ENCODE peak calls at places on chromosomes 4 and X, in seven cellular contexts. A, L, G, K, R, H and T are unnamed samples.

GRCh38 chr4:11505225-11505971 is 76.7 kb upstream of the HS3ST1 start:
- DNase-seq in R (no peak), A (no peak), K (no peak), G (no peak), L (no peak), H (no peak), T (no peak)

GRCh38 chrX:23383411-23383810 is 48.8 kb downstream of the PTCHD1 start:
- DNase-seq in K (no peak), H (no peak), R (peak), A (peak), L (no peak), G (no peak), T (no peak)

GRCh38 chr4:40193018-40193571 is 3.7 kb upstream of the RHOH start:
- DNase-seq in G (no peak), L (no peak), R (no peak), A (no peak), H (no peak), K (no peak), T (no peak)

GRCh38 chr4:28341784-28342183 is 1481.1 kb downstream of the STIM2 start:
- DNase-seq in G (no peak), H (no peak), A (no peak), R (no peak), K (no peak), L (no peak), T (no peak)

GRCh38 chr4:163367651-163368050 is 24.0 kb downstream of the NPY5R start:
- DNase-seq in A (no peak), G (no peak), L (no peak), H (no peak), K (no peak), R (peak), T (no peak)

GRCh38 chrX:54413753-54414152 is 26.5 kb upstream of the TSR2 start:
- DNase-seq in R (peak), K (no peak), A (no peak), G (no peak), L (no peak), H (no peak), T (no peak)

GRCh38 chrX:139803224-139803623 is 95.3 kb upstream of the MCF2 start:
- DNase-seq in K (peak), A (no peak), H (no peak), L (no peak), G (no peak), R (no peak), T (no peak)

GRCh38 chrX:42809569-42809968 is 31.6 kb upstream of the PPP1R2C start:
- DNase-seq in K (no peak), R (no peak), L (no peak), G (no peak), H (no peak), A (no peak), T (no peak)

GRCh38 chrX:108439961-108440696 is 491 bp downstream of the COL4A5 start:
- DNase-seq in G (no peak), A (peak), H (no peak), L (peak), K (no peak), R (no peak), T (no peak)

GRCh38 chr4:102222838-102223237 is 122.4 kb downstream of the SLC39A8 start:
- DNase-seq in A (no peak), H (no peak), L (no peak), K (no peak), G (no peak), R (no peak), T (no peak)

GRCh38 chr4:145075742-145076472 is 22.1 kb downstream of the ANAPC10 start:
- DNase-seq in H (no peak), G (no peak), A (no peak), R (no peak), L (no peak), K (no peak), T (no peak)

GRCh38 chr4:93467484-93468155 is 360.9 kb upstream of the ATOH1 start:
- DNase-seq in L (no peak), R (no peak), K (peak), G (peak), H (no peak), A (no peak), T (no peak)

GRCh38 chr4:951594-952468 is 19.6 kb downstream of the TMEM175 start:
- DNase-seq in H (no peak), K (no peak), L (no peak), A (no peak), R (no peak), G (no peak), T (no peak)

GRCh38 chr4:156638925-156639605 is 332.5 kb downstream of the PDGFC start:
- DNase-seq in H (no peak), G (no peak), A (peak), R (peak), K (peak), L (no peak), T (peak)

GRCh38 chr4:2260336-2261109 is 1.4 kb downstream of the MXD4 start:
- DNase-seq in R (no peak), A (no peak), H (no peak), K (no peak), L (peak), G (no peak), T (no peak)

GRCh38 chrX:123570011-123570590 is 162.8 kb downstream of the THOC2 start:
- DNase-seq in R (no peak), L (no peak), K (no peak), A (no peak), G (no peak), H (no peak), T (peak)

GRCh38 chr4:170672571-170672970 is 582.8 kb upstream of the AADAT start:
- DNase-seq in G (no peak), K (peak), L (no peak), H (no peak), A (peak), R (peak), T (no peak)

GRCh38 chr4:141788169-141788915 is 152.0 kb downstream of the IL15 start:
- DNase-seq in A (peak), L (no peak), K (no peak), G (no peak), H (no peak), R (no peak), T (peak)

GRCh38 chr4:76993787-76994641 is 44.5 kb downstream of the SEPTIN11 start:
- DNase-seq in A (no peak), K (no peak), G (no peak), L (no peak), R (no peak), H (no peak), T (no peak)

GRCh38 chr4:113394730-113395530 is 345.5 kb downstream of the ANK2 start:
- DNase-seq in R (peak), L (peak), G (peak), K (peak), A (peak), H (peak), T (peak)

GRCh38 chr4:80173387-80173786 is 23.9 kb upstream of the PRDM8 start:
- DNase-seq in A (peak), R (no peak), L (no peak), H (no peak), K (no peak), G (no peak), T (no peak)

GRCh38 chr4:825063-825968 is 613 bp downstream of the CPLX1 start:
- DNase-seq in G (peak), R (peak), L (no peak), K (no peak), A (no peak), H (no peak), T (no peak)

GRCh38 chr4:30929649-30930048 is 209.5 kb downstream of the PCDH7 start:
- DNase-seq in R (no peak), H (no peak), L (no peak), G (no peak), K (no peak), A (no peak), T (no peak)

GRCh38 chrX:39642071-39642470 is 455.7 kb downstream of the BCOR start:
- DNase-seq in L (no peak), R (no peak), K (no peak), G (no peak), A (no peak), H (no peak), T (no peak)

GRCh38 chrX:132435222-132435621 is 53.6 kb downstream of the MBNL3 start:
- DNase-seq in G (no peak), R (peak), L (no peak), A (no peak), H (no peak), K (no peak), T (no peak)

GRCh38 chrX:150873616-150874015 is 24.9 kb downstream of the CD99L2 start:
- DNase-seq in H (no peak), K (peak), A (peak), L (no peak), G (no peak), R (no peak), T (no peak)

GRCh38 chr4:185096032-185096653 is 46.9 kb upstream of the SLC25A4 start:
- DNase-seq in R (peak), L (no peak), A (peak), G (no peak), H (no peak), K (peak), T (no peak)

GRCh38 chrX:136780738-136781137 is at the start of gene ARHGEF6:
- DNase-seq in G (no peak), H (no peak), A (no peak), L (no peak), R (no peak), K (no peak), T (no peak)

GRCh38 chr4:99946346-99947189 is at the start of gene DNAJB14:
- DNase-seq in L (peak), K (peak), H (no peak), G (peak), A (peak), R (peak), T (peak)

GRCh38 chr4:79225360-79225759 is 100.5 kb downstream of the NAA11 start:
- DNase-seq in L (no peak), K (no peak), A (no peak), H (no peak), G (no peak), R (no peak), T (no peak)

GRCh38 chr4:139736257-139736626 is 70.6 kb downstream of the MGST2 start:
- DNase-seq in G (no peak), K (peak), L (no peak), A (no peak), R (peak), H (no peak), T (no peak)

GRCh38 chr4:184568770-184569169 is 80.5 kb downstream of the CASP3 start:
- DNase-seq in K (no peak), A (no peak), R (no peak), L (no peak), G (no peak), H (no peak), T (no peak)

GRCh38 chr4:87622303-87622702 is 14.0 kb downstream of the DSPP start:
- DNase-seq in K (peak), H (no peak), R (no peak), A (no peak), L (no peak), G (no peak), T (no peak)

GRCh38 chr4:19944251-19944650 is 307.5 kb upstream of the SLIT2 start:
- DNase-seq in K (no peak), H (no peak), R (no peak), A (no peak), G (no peak), L (no peak), T (no peak)

GRCh38 chrX:10106801-10107200 is 50.0 kb upstream of the CLCN4 start:
- DNase-seq in K (no peak), G (no peak), A (no peak), L (no peak), H (no peak), R (no peak), T (no peak)

GRCh38 chrX:132953358-132953757 is 5.1 kb downstream of the HS6ST2 start:
- DNase-seq in L (no peak), A (no peak), R (no peak), G (no peak), K (no peak), H (no peak), T (no peak)

GRCh38 chr4:186627226-186627865 is 72.0 kb upstream of the MTNR1A start:
- DNase-seq in L (no peak), G (no peak), H (no peak), A (peak), K (peak), R (peak), T (peak)

GRCh38 chr4:79235074-79235473 is 90.8 kb downstream of the NAA11 start:
- DNase-seq in H (no peak), L (no peak), K (no peak), R (no peak), A (no peak), G (no peak), T (no peak)

GRCh38 chrX:95058815-95059214 is 1384.8 kb downstream of the FAM133A start:
- DNase-seq in L (no peak), R (peak), A (peak), H (no peak), K (no peak), G (no peak), T (peak)

DNA sequence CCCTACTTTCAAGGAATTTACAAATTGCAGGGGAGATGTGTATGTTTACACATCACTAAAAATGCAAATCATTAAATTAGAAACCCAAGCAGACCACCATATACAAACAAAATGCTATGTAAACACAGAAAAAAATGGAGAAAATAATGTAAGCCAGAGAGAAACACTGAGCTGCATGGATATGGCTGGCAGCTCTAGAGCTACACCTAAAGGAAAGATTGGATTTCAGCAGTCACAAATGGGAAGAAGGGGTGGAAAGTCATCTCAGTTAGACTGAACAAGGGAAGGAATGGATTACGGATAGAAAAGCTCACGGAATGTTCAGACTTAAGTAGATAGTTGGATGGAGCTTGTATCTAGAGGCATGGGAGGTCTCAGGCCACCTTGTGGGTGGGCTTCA is 186.3 kb downstream of the MOSPD2 start:
- DNase-seq in K (peak), L (no peak), H (no peak), A (no peak), R (peak), G (no peak), T (no peak)
- H2AK5ac ChIP-seq in K (no peak), L (no peak), H (no peak), A (no peak), R (no peak), G (no peak), T (no peak)

DNA sequence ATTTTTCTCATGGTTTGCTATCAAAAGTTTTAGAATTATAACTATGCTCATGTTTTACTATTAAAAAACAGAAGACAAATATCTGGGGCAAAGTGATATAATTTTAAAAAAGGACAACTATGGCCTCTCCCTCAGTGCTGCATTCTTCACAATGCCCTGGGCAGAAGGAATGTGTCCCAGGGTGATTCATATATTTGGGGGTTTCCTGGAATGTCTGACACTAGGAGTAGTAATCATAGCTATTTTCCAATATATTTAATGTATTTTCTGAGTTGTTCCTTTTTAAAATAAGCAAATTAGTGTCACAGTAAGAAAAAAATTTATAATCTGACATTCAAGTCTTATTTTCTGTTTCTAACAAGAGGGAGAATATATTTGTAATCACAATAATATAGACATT is 281.7 kb downstream of the UNC5C start:
- DNase-seq in H (no peak), R (peak), A (peak), G (no peak), L (no peak), K (peak), T (no peak)
- H4K8ac ChIP-seq in H (no peak), R (no peak), A (no peak), G (no peak), L (no peak), K (no peak), T (no peak)

DNA sequence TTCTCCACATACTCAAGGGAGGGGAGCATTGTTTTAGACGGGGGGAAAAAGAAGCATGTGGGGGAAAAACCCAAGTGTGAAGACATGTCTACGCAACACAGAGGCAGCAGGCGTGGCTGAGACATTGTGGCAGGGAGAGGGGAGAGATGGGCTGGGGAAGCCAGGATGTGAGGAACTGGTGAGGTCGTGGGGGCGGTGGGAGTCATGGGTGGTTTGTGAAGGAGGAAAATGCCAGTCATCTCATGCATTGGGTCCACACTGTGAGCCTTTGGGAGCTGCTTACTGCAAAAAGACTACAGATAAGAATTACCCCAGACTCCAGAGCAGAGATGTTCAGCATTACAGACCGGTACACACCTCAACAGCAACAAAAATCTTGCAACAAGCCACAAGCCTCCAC is 2.1 kb downstream of the JAKMIP1 start:
- DNase-seq in L (no peak), A (no peak), K (peak), H (no peak), G (no peak), R (no peak), T (no peak)
- H2AK5ac ChIP-seq in L (no peak), A (no peak), K (peak), H (no peak), G (no peak), R (no peak), T (no peak)

GRCh38 chr4:165449333-165449732 is 70.5 kb downstream of the CPE start:
- DNase-seq in H (no peak), K (no peak), L (no peak), G (no peak), R (no peak), A (no peak), T (no peak)

GRCh38 chr4:165443276-165443675 is 64.5 kb downstream of the CPE start:
- DNase-seq in G (no peak), K (no peak), R (no peak), H (no peak), A (no peak), L (no peak), T (no peak)

GRCh38 chr4:165454426-165454825 is 75.6 kb downstream of the CPE start:
- DNase-seq in H (no peak), L (no peak), K (no peak), A (no peak), R (no peak), G (no peak), T (no peak)

DNA sequence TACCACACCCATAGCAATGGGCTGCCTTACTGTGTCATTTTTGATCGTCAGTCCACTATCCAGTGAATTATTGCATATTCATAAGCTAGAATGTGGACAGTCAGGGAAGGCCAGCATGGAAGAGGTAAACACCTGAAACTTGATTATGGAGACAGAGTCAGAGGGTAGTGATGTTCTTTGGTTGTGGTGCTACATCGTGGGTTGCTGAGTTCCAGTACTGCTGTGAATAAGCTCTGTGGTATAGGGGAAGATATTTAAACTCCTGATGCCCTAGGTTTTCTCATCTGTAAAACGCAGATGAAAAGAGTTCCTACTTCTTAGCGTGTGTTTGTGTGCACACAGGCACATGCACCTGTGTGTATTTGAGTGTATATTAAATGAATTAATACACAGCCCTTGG is 69.9 kb downstream of the CPE start:
- DNase-seq in H (no peak), K (no peak), A (no peak), L (no peak), G (no peak), R (no peak), T (no peak)
- H4K8ac ChIP-seq in H (no peak), K (no peak), A (no peak), L (no peak), G (no peak), R (no peak), T (no peak)

GRCh38 chr4:52312722-52313121 is 261.6 kb downstream of the SPATA18 start:
- DNase-seq in G (no peak), H (peak), R (no peak), L (peak), A (no peak), K (peak), T (peak)
- H2AK5ac ChIP-seq in G (no peak), H (no peak), R (no peak), L (no peak), A (no peak), K (no peak), T (no peak)

GRCh38 chrX:27953161-27953560 is 28.1 kb downstream of the DCAF8L1 start:
- DNase-seq in H (no peak), K (no peak), G (no peak), L (no peak), A (no peak), R (no peak), T (no peak)
- H4K8ac ChIP-seq in H (no peak), K (no peak), G (no peak), L (no peak), A (no peak), R (no peak), T (no peak)

DNA sequence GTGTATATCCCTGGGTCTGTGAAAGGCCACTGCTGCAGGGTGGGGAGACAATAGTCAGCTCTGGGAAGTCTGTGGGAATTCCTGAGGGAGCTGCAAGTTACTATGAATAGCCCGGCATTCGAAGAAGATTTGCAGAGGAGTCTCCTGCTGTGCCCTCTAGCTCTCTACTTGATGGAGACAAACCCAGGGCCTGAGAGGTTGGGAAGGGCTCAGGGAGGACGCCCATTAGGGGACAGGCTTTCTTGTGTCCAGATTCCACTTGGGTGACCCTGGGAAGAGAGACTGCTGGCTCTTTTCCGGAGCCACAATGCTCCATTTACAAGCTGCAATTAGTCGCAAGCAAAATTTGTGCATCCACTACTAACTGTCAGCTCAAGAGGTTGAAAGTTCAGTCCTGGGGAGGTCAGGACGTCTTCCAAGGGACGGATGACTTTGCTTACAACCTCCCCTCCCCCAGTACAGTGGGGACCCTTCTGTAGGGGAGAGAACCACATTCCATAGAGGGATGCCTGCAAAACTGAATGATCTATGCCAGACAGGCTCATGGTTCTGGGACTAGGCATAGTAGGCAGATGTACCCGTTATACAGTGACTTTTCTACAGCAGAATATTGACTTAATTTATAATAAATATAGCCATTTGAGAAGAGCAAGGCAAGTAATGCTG is 48.2 kb upstream of the PHOX2B start:
- DNase-seq in R (no peak), K (peak), G (peak), L (peak), A (no peak), H (peak), T (no peak)
- H2AK5ac ChIP-seq in R (no peak), K (no peak), G (no peak), L (no peak), A (no peak), H (no peak), T (no peak)

GRCh38 chr4:26135331-26135730 is 185.5 kb upstream of the RBPJ start:
- DNase-seq in R (no peak), H (no peak), A (no peak), K (no peak), G (no peak), L (no peak), T (no peak)
- H4K8ac ChIP-seq in R (no peak), H (no peak), A (no peak), K (no peak), G (no peak), L (no peak), T (no peak)